ENCODE peak calls at places on chromosomes 3 and 15, in six cellular contexts. J, V, P, B, L and Y are unnamed samples.

GRCh38 chr3:173826901-173827609 is 429.5 kb downstream of the NLGN1 start:
- DNase-seq in V (no peak), L (no peak), P (no peak), B (peak), J (peak), Y (peak)

GRCh38 chr15:67520976-67521769 is at the start of gene C15orf61:
- DNase-seq in P (no peak), J (peak), L (peak), B (peak), V (peak), Y (peak)

GRCh38 chr3:171953300-171954022 is 85.9 kb upstream of the FNDC3B start:
- DNase-seq in L (no peak), J (no peak), P (no peak), B (no peak), V (no peak), Y (peak)

GRCh38 chr15:49742381-49742780 is 121.5 kb downstream of the DTWD1 start:
- DNase-seq in B (no peak), P (no peak), L (no peak), J (no peak), V (no peak), Y (no peak)

GRCh38 chr3:79767194-79767952 is 425 bp downstream of the ROBO1 start:
- DNase-seq in J (no peak), V (peak), B (peak), P (no peak), L (peak), Y (no peak)

GRCh38 chr3:39104961-39105686 is 2.3 kb downstream of the GORASP1 start:
- DNase-seq in B (no peak), V (no peak), P (no peak), L (no peak), J (no peak), Y (no peak)

GRCh38 chr15:89436560-89437311 is 59.6 kb downstream of the RHCG start:
- DNase-seq in B (peak), J (no peak), L (peak), V (no peak), P (no peak), Y (no peak)

GRCh38 chr3:100420885-100421284 is 19.5 kb downstream of the LNP1 start:
- DNase-seq in P (no peak), J (no peak), L (no peak), V (no peak), B (no peak), Y (no peak)

GRCh38 chr3:71645140-71645539 is 61.6 kb upstream of the FOXP1 start:
- DNase-seq in V (no peak), P (no peak), B (no peak), L (peak), J (no peak), Y (no peak)

GRCh38 chr3:74883690-74884089 is 269.2 kb upstream of the CNTN3 start:
- DNase-seq in B (peak), J (peak), L (peak), V (no peak), P (peak), Y (no peak)

GRCh38 chr3:29153811-29154210 is 127.1 kb upstream of the RBMS3 start:
- DNase-seq in V (no peak), J (no peak), P (no peak), B (no peak), L (no peak), Y (no peak)

GRCh38 chr15:25437751-25438600 is 848 bp downstream of the UBE3A start:
- DNase-seq in V (peak), P (no peak), L (peak), B (peak), J (peak), Y (peak)
- H3K4ac ChIP-seq in V (peak), P (no peak), L (no peak), B (peak), J (peak), Y (peak)

GRCh38 chr15:78872972-78873795 is 494 bp downstream of the MORF4L1 start:
- DNase-seq in V (peak), B (peak), J (peak), P (peak), L (peak), Y (peak)

GRCh38 chr15:78873796-78874761 is 1.4 kb downstream of the MORF4L1 start:
- DNase-seq in B (peak), L (no peak), P (no peak), J (peak), V (no peak), Y (peak)

GRCh38 chr15:78868366-78868765 is 4.3 kb upstream of the MORF4L1 start:
- DNase-seq in J (no peak), P (no peak), V (no peak), B (peak), L (no peak), Y (no peak)

GRCh38 chr15:78875107-78875914 is 2.6 kb downstream of the MORF4L1 start:
- DNase-seq in P (no peak), B (peak), V (no peak), L (no peak), J (peak), Y (peak)

GRCh38 chr15:78872155-78872971 is at the start of gene MORF4L1:
- DNase-seq in J (peak), L (peak), V (peak), P (peak), B (peak), Y (peak)
- H3K23ac ChIP-seq in J (peak), L (peak), V (peak), P (no peak), B (peak), Y (peak)

DNA sequence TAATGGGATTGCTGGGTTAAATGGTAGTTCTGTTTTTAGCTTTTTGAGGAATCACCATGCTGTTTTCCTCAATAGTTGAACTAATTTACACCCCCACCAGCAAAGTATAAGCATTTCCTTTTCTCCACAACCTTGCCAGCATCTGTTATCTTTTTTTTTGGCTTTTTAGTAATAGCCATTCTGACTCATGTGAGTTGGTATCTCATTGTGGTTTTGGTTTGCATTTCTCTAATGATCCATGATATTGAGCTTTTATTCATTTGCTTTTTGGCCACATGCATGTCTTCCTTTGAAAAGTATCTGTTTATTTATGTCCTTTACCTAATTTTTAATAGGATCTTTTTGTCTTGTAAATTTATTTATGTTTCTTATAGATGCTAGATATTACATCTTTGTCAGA is 288.2 kb downstream of the EPHA6 start:
- DNase-seq in B (no peak), L (no peak), J (no peak), V (no peak), P (no peak), Y (peak)
- H4K91ac ChIP-seq in B (no peak), L (no peak), J (no peak), V (no peak), P (no peak), Y (no peak)

DNA sequence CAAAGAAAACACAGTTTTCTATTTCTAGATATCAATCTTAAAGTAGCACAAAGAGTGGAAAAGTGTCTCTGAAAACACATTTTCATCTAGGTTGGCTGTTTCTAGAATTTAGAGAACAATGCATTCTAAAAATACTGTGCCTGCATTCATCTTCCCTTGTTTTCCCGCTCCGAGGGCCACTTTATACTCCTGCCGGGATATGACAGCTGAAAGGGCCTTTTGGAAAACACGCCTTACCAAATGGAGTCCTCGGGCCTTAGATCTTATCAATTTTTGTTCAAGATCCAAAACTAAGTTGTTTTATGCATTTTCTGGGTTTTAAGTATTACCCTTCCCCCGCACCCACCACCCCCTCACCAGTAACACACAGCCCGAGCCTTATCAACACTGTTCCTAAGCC is 47.9 kb upstream of the ARHGEF3 start:
- DNase-seq in B (peak), L (no peak), V (no peak), P (no peak), J (no peak), Y (no peak)
- H3K4ac ChIP-seq in B (no peak), L (no peak), V (no peak), P (no peak), J (no peak), Y (no peak)